ENCODE peak calls at places on chromosomes 7 and 10, in seven cellular contexts. S is CD8-positive, alpha-beta T cell; W is naive thymus-derived CD4-positive, alpha-beta T cell; C is upper lobe of right lung; E is brain microvascular endothelial cell; U is neural progenitor cell; D is WERI-Rb-1. P is an unnamed sample.

GRCh38 chr7:134018321-134018720 is 108.8 kb upstream of the LRGUK start:
- DNase-seq in S (no peak), W (no peak), C (no peak), E (no peak), U (no peak), D (no peak), P (no peak)

GRCh38 chr7:82445226-82445625 is 1.6 kb upstream of the CACNA2D1 start:
- DNase-seq in S (no peak), W (no peak), C (no peak), E (no peak), U (peak), D (no peak), P (no peak)

GRCh38 chr10:131391991-131392390 is 80.5 kb upstream of the TCERG1L start:
- DNase-seq in S (no peak), W (no peak), C (no peak), E (no peak), U (no peak), D (no peak), P (no peak)

GRCh38 chr10:100625821-100626220 is 90.1 kb downstream of the HIF1AN start:
- DNase-seq in S (no peak), W (no peak), C (no peak), E (no peak), U (peak), D (no peak), P (no peak)

GRCh38 chr7:90178592-90179279 is 24.5 kb downstream of the STEAP1 start:
- DNase-seq in S (no peak), W (no peak), C (no peak), E (peak), U (peak), D (no peak), P (no peak)

GRCh38 chr10:131845505-131846223 is 55.1 kb upstream of the PPP2R2D start:
- DNase-seq in S (no peak), W (no peak), C (peak), E (no peak), U (no peak), D (no peak), P (no peak)

GRCh38 chr7:5429253-5429856 is 5.7 kb upstream of the TNRC18 start:
- DNase-seq in S (no peak), W (no peak), C (peak), E (no peak), U (peak), D (no peak), P (peak)

GRCh38 chr7:18396953-18397352 is 98.6 kb upstream of the HDAC9 start:
- DNase-seq in S (no peak), W (no peak), C (no peak), E (no peak), U (no peak), D (no peak), P (no peak)

GRCh38 chr10:129332476-129332875 is 134.6 kb upstream of the MGMT start:
- DNase-seq in S (no peak), W (peak), C (no peak), E (no peak), U (peak), D (peak), P (no peak)

GRCh38 chr7:69367785-69368184 is 230.5 kb upstream of the AUTS2 start:
- DNase-seq in S (no peak), W (no peak), C (no peak), E (no peak), U (no peak), D (no peak), P (no peak)

GRCh38 chr10:15363031-15363430 is 8.1 kb downstream of the FAM171A1 start:
- DNase-seq in S (no peak), W (no peak), C (no peak), E (peak), U (no peak), D (no peak), P (no peak)

GRCh38 chr7:27842094-27842493 is 102.1 kb downstream of the TAX1BP1 start:
- DNase-seq in S (no peak), W (no peak), C (no peak), E (no peak), U (peak), D (peak), P (no peak)

GRCh38 chr7:27148776-27149641 is 1.4 kb upstream of the HOXA6 start:
- DNase-seq in S (no peak), W (no peak), C (no peak), E (no peak), U (no peak), D (peak), P (peak)

GRCh38 chr7:8249121-8249520 is 12.8 kb downstream of the ICA1 start:
- DNase-seq in S (no peak), W (no peak), C (no peak), E (no peak), U (no peak), D (no peak), P (no peak)

GRCh38 chr7:8250547-8250946 is 11.4 kb downstream of the ICA1 start:
- DNase-seq in S (no peak), W (no peak), C (no peak), E (no peak), U (no peak), D (no peak), P (no peak)

GRCh38 chr7:8251195-8251594 is 10.8 kb downstream of the ICA1 start:
- DNase-seq in S (no peak), W (no peak), C (no peak), E (no peak), U (no peak), D (no peak), P (no peak)

GRCh38 chr7:8246020-8246419 is 15.9 kb downstream of the ICA1 start:
- DNase-seq in S (no peak), W (no peak), C (no peak), E (no peak), U (no peak), D (no peak), P (no peak)
- H3K27ac ChIP-seq in S (no peak), W (no peak), C (no peak), E (no peak), U (no peak), D (no peak), P (no peak)

GRCh38 chr7:155449880-155450557 is 7.9 kb upstream of the EN2 start:
- DNase-seq in S (no peak), W (no peak), C (peak), E (no peak), U (no peak), D (no peak), P (peak)

GRCh38 chr7:155452505-155453295 is 5.2 kb upstream of the EN2 start:
- DNase-seq in S (no peak), W (no peak), C (no peak), E (no peak), U (no peak), D (no peak), P (no peak)

GRCh38 chr7:155451522-155452239 is 6.2 kb upstream of the EN2 start:
- DNase-seq in S (no peak), W (no peak), C (no peak), E (no peak), U (peak), D (no peak), P (peak)

GRCh38 chr7:155450558-155450827 is 7.4 kb upstream of the EN2 start:
- DNase-seq in S (no peak), W (no peak), C (no peak), E (no peak), U (no peak), D (no peak), P (no peak)

DNA sequence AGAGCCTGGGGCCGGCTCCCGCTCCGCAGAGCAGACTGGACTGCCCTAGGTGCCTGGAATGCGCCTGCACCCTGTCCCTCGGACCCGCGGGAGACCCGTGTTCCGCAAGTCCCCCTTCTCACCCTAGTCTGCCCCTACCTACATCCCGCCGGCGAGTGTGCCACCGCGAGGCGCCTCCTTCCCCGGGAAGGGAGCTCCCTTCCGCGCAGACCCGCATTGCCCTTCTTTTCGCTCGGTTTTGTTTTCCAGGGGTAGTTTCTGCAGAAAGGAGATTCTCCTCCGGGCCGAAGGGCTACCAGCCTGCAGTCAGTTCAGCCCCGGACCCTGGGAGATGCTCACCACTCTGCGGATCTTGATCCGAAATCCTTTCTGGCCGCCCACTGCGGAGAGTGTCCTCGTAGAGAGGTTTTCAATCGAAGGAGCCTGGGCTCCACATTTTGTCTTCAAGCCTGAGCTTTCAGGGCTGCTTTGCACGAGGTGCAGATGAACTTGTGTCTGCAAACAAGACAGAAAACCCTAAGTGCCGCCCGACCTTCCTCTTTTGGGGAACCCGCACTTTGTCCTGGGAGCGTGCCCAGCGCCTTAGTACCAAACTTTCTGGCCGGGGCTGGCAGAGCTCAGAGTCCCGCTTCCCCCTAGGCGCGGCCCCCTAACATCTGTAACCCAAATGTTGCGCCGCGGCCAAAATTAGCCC is 7.0 kb upstream of the EN2 start:
- DNase-seq in S (no peak), W (no peak), C (no peak), E (no peak), U (no peak), D (no peak), P (peak)
- H3K4me3 ChIP-seq in S (no peak), W (no peak), C (no peak), E (no peak), U (no peak), D (no peak), P (no peak)

GRCh38 chr10:48489099-48489498 is 115.8 kb downstream of the ARHGAP22 start:
- DNase-seq in S (no peak), W (no peak), C (no peak), E (no peak), U (no peak), D (peak), P (no peak)
- H3K27ac ChIP-seq in S (no peak), W (no peak), C (no peak), E (no peak), U (no peak), D (no peak), P (no peak)

GRCh38 chr7:124764847-124765400 is 668 bp downstream of the GPR37 start:
- DNase-seq in S (no peak), W (peak), C (peak), E (no peak), U (peak), D (peak), P (peak)
- H3K4me3 ChIP-seq in S (peak), W (peak), C (peak), E (peak), U (peak), D (peak), P (peak)

GRCh38 chr7:151694828-151695580 is 175.3 kb upstream of the RHEB start:
- DNase-seq in S (no peak), W (no peak), C (no peak), E (no peak), U (no peak), D (no peak), P (peak)
- H3K27ac ChIP-seq in S (no peak), W (no peak), C (peak), E (no peak), U (no peak), D (no peak), P (peak)

GRCh38 chr10:107442035-107442505 is 277.6 kb upstream of the SORCS1 start:
- DNase-seq in S (no peak), W (no peak), C (no peak), E (no peak), U (no peak), D (no peak), P (no peak)
- H3K4me3 ChIP-seq in S (no peak), W (no peak), C (no peak), E (peak), U (no peak), D (no peak), P (no peak)

GRCh38 chr10:124741281-124741921 is 2.8 kb downstream of the FAM53B start:
- DNase-seq in S (peak), W (peak), C (peak), E (peak), U (peak), D (peak), P (peak)

GRCh38 chr10:124743188-124744046 is 761 bp downstream of the FAM53B start:
- DNase-seq in S (no peak), W (no peak), C (peak), E (peak), U (peak), D (no peak), P (peak)

GRCh38 chr10:124741922-124742417 is 2.2 kb downstream of the FAM53B start:
- DNase-seq in S (no peak), W (no peak), C (no peak), E (no peak), U (no peak), D (no peak), P (peak)

GRCh38 chr10:124744047-124744687 is at the start of gene FAM53B:
- DNase-seq in S (peak), W (peak), C (peak), E (peak), U (peak), D (peak), P (peak)

DNA sequence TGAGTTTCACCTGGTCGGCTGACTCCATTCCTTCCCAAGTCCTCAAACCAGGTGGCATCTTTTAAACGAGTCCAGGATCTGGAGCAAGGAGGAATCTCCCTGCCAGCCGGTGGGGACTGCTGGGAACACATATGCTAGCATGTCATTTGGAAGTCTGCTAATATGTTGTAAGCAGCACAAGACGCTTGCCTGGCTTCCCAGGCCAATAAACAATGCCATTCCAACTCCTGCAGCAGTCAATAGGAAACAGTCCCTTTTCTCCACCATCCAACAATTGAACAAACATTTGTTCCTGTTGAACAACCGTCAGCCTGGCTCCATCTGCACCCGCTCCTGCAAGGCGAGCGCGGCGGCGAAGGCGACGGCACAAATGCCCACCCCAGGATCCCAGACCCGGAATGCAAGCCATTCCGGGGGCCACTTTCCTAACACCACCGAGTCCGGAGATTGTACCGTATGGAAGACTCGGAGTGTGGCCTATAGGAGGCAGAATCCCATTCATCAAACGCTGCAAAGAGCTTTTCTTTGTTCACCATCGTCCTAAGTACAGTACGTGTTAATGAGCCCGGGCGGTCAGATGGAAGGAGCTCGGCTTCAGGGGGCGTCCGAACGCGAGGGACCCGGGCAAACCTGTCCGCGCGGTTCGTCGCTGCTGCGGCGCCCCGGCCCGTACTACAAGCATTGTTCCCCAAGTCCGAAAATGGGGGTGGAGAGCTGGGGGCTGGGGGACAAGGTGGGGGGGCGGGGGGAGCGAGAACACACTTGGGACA is 1.6 kb downstream of the FAM53B start:
- DNase-seq in S (no peak), W (no peak), C (no peak), E (peak), U (peak), D (no peak), P (no peak)
- H3K27ac ChIP-seq in S (peak), W (peak), C (peak), E (no peak), U (peak), D (no peak), P (peak)

GRCh38 chr7:140476698-140477261 is 2.5 kb downstream of the MKRN1 start:
- DNase-seq in S (no peak), W (no peak), C (no peak), E (no peak), U (no peak), D (no peak), P (no peak)
- H3K4me3 ChIP-seq in S (peak), W (peak), C (peak), E (no peak), U (peak), D (no peak), P (no peak)

GRCh38 chr10:74841265-74841973 is 15.0 kb downstream of the KAT6B start:
- DNase-seq in S (no peak), W (no peak), C (no peak), E (peak), U (no peak), D (no peak), P (no peak)

GRCh38 chr10:74837750-74838149 is 11.3 kb downstream of the KAT6B start:
- DNase-seq in S (no peak), W (no peak), C (no peak), E (no peak), U (no peak), D (peak), P (no peak)

GRCh38 chr10:74835963-74836362 is 9.6 kb downstream of the KAT6B start:
- DNase-seq in S (no peak), W (no peak), C (no peak), E (no peak), U (no peak), D (no peak), P (no peak)

GRCh38 chr10:74839708-74840107 is 13.3 kb downstream of the KAT6B start:
- DNase-seq in S (no peak), W (no peak), C (no peak), E (no peak), U (no peak), D (no peak), P (no peak)

GRCh38 chr10:74836855-74837254 is 10.5 kb downstream of the KAT6B start:
- DNase-seq in S (no peak), W (no peak), C (no peak), E (no peak), U (no peak), D (no peak), P (no peak)
- H3K27ac ChIP-seq in S (no peak), W (no peak), C (no peak), E (no peak), U (no peak), D (peak), P (no peak)

P was measured in kidney.